ENCODE peak calls at places on chromosomes 7 and 10, in eight cellular contexts. S, W, G, P, Z, K, N and Q are unnamed samples.

GRCh38 chr7:40310213-40310612 is 175.4 kb downstream of the SUGCT start:
- DNase-seq in Z (no peak), K (no peak), N (no peak), P (peak), W (no peak), G (no peak), S (no peak), Q (no peak)

GRCh38 chr7:143385891-143386781 is 5.0 kb downstream of the ZYX start:
- DNase-seq in S (peak), Z (no peak), N (no peak), G (no peak), W (no peak), K (no peak), P (no peak), Q (no peak)

GRCh38 chr10:118818621-118819221 is 64.0 kb upstream of the CACUL1 start:
- DNase-seq in N (no peak), K (no peak), W (peak), Z (no peak), P (no peak), S (no peak), G (no peak), Q (no peak)

GRCh38 chr7:47380325-47381131 is 201.4 kb downstream of the TNS3 start:
- DNase-seq in S (peak), N (no peak), Z (no peak), P (peak), G (no peak), W (no peak), K (peak), Q (peak)

GRCh38 chr10:110873951-110874350 is 2.2 kb downstream of the PDCD4 start:
- DNase-seq in G (no peak), K (no peak), W (no peak), N (no peak), Z (no peak), P (no peak), S (no peak), Q (no peak)

GRCh38 chr10:49272251-49273081 is 26.5 kb upstream of the C10orf71 start:
- DNase-seq in S (no peak), N (peak), Z (no peak), P (peak), G (no peak), W (peak), K (no peak), Q (no peak)

GRCh38 chr7:77425151-77426051 is 9.3 kb upstream of the GSAP start:
- DNase-seq in P (peak), N (no peak), Z (no peak), G (no peak), W (no peak), K (no peak), S (peak), Q (peak)

GRCh38 chr10:75971402-75972211 is 540.2 kb downstream of the LRMDA start:
- DNase-seq in G (no peak), W (no peak), N (no peak), Z (peak), P (peak), S (peak), K (no peak), Q (peak)

GRCh38 chr7:45596665-45597095 is 22.5 kb downstream of the ADCY1 start:
- DNase-seq in K (no peak), P (no peak), W (no peak), N (no peak), G (no peak), S (no peak), Z (no peak), Q (peak)

GRCh38 chr7:66277492-66277891 is 72.4 kb downstream of the TPST1 start:
- DNase-seq in P (no peak), W (no peak), Z (no peak), S (no peak), N (no peak), G (no peak), K (no peak), Q (no peak)

GRCh38 chr7:81887691-81888090 is 117.8 kb upstream of the HGF start:
- DNase-seq in G (no peak), K (no peak), W (no peak), N (no peak), S (no peak), P (no peak), Z (no peak), Q (no peak)

GRCh38 chr10:79237801-79238520 is 109.3 kb upstream of the PPIF start:
- DNase-seq in K (no peak), W (no peak), G (no peak), P (peak), S (no peak), N (no peak), Z (no peak), Q (no peak)

GRCh38 chr10:50550291-50550839 is 73.4 kb downstream of the SGMS1 start:
- DNase-seq in S (peak), Z (no peak), N (no peak), K (peak), P (peak), G (no peak), W (no peak), Q (no peak)

GRCh38 chr10:22475857-22476600 is 130.7 kb downstream of the SPAG6 start:
- DNase-seq in Z (no peak), G (no peak), P (no peak), K (no peak), W (peak), S (no peak), N (no peak), Q (no peak)

GRCh38 chr10:84353052-84353803 is 24.8 kb downstream of the CCSER2 start:
- DNase-seq in W (no peak), Z (no peak), G (no peak), P (no peak), K (no peak), S (no peak), N (no peak), Q (no peak)

GRCh38 chr10:122992031-122992585 is 11.9 kb downstream of the PSTK start:
- DNase-seq in G (no peak), K (no peak), N (no peak), W (no peak), Z (no peak), S (no peak), P (no peak), Q (no peak)

GRCh38 chr10:120382360-120382759 is 74.7 kb upstream of the PLPP4 start:
- DNase-seq in G (no peak), N (no peak), S (no peak), P (no peak), K (no peak), W (no peak), Z (no peak), Q (no peak)

GRCh38 chr7:106417273-106417902 is 132.6 kb upstream of the NAMPT start:
- DNase-seq in G (no peak), W (no peak), N (no peak), P (no peak), S (peak), Z (no peak), K (no peak), Q (no peak)

GRCh38 chr7:55481126-55481525 is 91.2 kb downstream of the VOPP1 start:
- DNase-seq in K (no peak), P (no peak), G (no peak), S (no peak), W (no peak), N (no peak), Z (no peak), Q (no peak)

GRCh38 chr10:6292741-6293151 is 90.0 kb downstream of the PFKFB3 start:
- DNase-seq in P (no peak), Z (no peak), K (peak), S (no peak), N (no peak), G (no peak), W (no peak), Q (no peak)

GRCh38 chr7:44075296-44076075 is 6.8 kb downstream of the POLM start:
- DNase-seq in W (no peak), N (no peak), S (no peak), K (no peak), P (no peak), Z (no peak), G (no peak), Q (no peak)

GRCh38 chr7:66505531-66506451 is 122.9 kb upstream of the KCTD7 start:
- DNase-seq in K (peak), N (peak), P (no peak), Z (no peak), W (no peak), G (no peak), S (no peak), Q (no peak)

GRCh38 chr10:58220769-58221448 is 46.8 kb downstream of the IPMK start:
- DNase-seq in S (peak), K (no peak), Z (no peak), N (no peak), P (peak), W (no peak), G (no peak), Q (no peak)

GRCh38 chr10:131938681-131939080 is 37.9 kb downstream of the PPP2R2D start:
- DNase-seq in G (no peak), P (no peak), K (no peak), S (no peak), Z (no peak), W (no peak), N (no peak), Q (no peak)

GRCh38 chr10:98957801-98958200 is 277.9 kb downstream of the HPSE2 start:
- DNase-seq in Z (no peak), G (no peak), W (no peak), P (no peak), K (no peak), N (no peak), S (no peak), Q (no peak)

GRCh38 chr7:52119537-52119936 is 802.9 kb upstream of the COBL start:
- DNase-seq in K (no peak), N (no peak), S (no peak), G (no peak), W (no peak), P (no peak), Z (no peak), Q (no peak)

GRCh38 chr10:43857206-43857952 is 208.7 kb upstream of the ZNF32 start:
- DNase-seq in S (peak), N (no peak), Z (no peak), W (no peak), G (no peak), P (peak), K (no peak), Q (peak)

GRCh38 chr7:67854236-67854635 is 857.6 kb downstream of the TYW1 start:
- DNase-seq in N (no peak), W (no peak), S (no peak), Z (no peak), K (no peak), P (no peak), G (no peak), Q (no peak)

GRCh38 chr10:689433-690226 is at the start of gene DIP2C:
- DNase-seq in P (peak), N (peak), Z (peak), W (peak), G (peak), K (peak), S (peak), Q (peak)

GRCh38 chr10:61302124-61302523 is 151.1 kb downstream of the TMEM26 start:
- DNase-seq in G (no peak), K (no peak), P (no peak), W (no peak), N (no peak), Z (no peak), S (no peak), Q (no peak)

GRCh38 chr7:45074738-45075644 is 13.8 kb downstream of the NACAD start:
- DNase-seq in Z (no peak), K (no peak), P (no peak), N (no peak), S (no peak), G (no peak), W (no peak), Q (no peak)

GRCh38 chr7:4093492-4093891 is 588.6 kb upstream of the FOXK1 start:
- DNase-seq in S (no peak), G (no peak), Z (no peak), P (no peak), W (no peak), N (no peak), K (no peak), Q (no peak)

GRCh38 chr7:28509256-28510021 is 97.1 kb downstream of the CREB5 start:
- DNase-seq in Z (no peak), S (peak), K (no peak), G (no peak), W (no peak), N (no peak), P (peak), Q (peak)

GRCh38 chr7:134356421-134356936 is 39.7 kb upstream of the SLC35B4 start:
- DNase-seq in Z (no peak), P (no peak), K (no peak), G (no peak), N (no peak), S (no peak), W (no peak), Q (no peak)

GRCh38 chr7:134359787-134360432 is 43.2 kb upstream of the SLC35B4 start:
- DNase-seq in G (no peak), S (no peak), W (no peak), Z (no peak), K (no peak), N (no peak), P (peak), Q (no peak)

GRCh38 chr7:134355004-134355525 is 38.3 kb upstream of the SLC35B4 start:
- DNase-seq in K (no peak), N (no peak), G (no peak), W (no peak), Z (no peak), S (no peak), P (no peak), Q (no peak)

GRCh38 chr7:134355925-134356324 is 39.2 kb upstream of the SLC35B4 start:
- DNase-seq in N (peak), P (peak), K (peak), Z (no peak), S (peak), W (peak), G (no peak), Q (no peak)

GRCh38 chr7:134357486-134357885 is 40.8 kb upstream of the SLC35B4 start:
- DNase-seq in W (no peak), P (no peak), K (no peak), S (no peak), Z (no peak), N (no peak), G (no peak), Q (no peak)
- TF ChIP-seq CTCF in W (no peak), P (no peak), K (no peak), S (peak), Z (no peak), N (no peak), G (peak), Q (no peak)

GRCh38 chr7:152025937-152026890 is 740 bp downstream of the GALNT11 start:
- DNase-seq in N (no peak), W (no peak), G (no peak), S (no peak), Z (no peak), K (no peak), P (peak), Q (no peak)

GRCh38 chr7:152030561-152030960 is 5.1 kb downstream of the GALNT11 start:
- DNase-seq in P (no peak), S (no peak), K (no peak), N (no peak), W (no peak), G (no peak), Z (no peak), Q (no peak)

DNA sequence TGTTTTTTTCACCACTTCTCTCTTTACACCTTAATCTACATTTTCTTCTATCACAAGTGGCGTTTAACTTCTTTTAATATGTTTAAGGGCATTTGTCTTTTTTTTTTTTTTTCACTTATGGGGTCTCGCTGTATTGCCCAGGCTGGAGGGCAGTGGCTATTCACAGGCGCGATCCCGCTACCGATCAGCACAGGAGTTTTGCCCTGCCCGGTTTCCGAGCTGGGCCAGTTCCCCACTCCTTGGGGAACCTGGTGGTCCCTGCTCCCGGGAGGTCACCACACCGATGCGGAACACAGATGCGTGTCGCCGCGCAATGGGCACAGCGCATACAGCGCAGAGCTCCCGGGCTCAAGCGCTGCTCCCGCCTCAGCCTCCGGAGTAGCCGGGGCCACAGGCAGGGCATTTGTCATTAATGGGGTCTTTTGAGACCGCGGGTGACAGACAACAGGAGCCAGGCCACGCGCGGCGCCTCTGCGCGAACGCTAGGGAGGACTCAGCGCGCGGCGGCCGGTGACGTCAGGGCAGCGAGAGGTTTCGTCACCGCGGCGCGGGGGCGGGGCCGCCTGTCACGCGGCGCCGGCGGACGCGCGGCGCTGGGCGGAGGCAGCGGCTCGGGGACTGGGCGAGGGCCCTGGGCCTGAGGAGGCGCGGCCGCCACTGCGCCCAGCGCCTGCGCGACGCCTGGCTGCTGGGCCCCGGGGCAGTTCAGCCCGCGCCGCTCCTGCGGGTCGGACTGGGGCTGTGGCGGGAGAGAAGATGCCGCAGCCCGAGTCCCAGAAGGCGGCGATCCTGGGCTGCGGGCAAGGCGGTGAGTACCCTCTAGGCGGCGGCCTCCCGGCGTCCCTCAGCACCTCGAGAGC is at the start of gene GALNT11:
- DNase-seq in N (peak), Z (peak), G (peak), P (peak), K (peak), W (peak), S (peak), Q (peak)
- TF ChIP-seq CTCF in N (peak), Z (peak), G (peak), P (peak), K (no peak), W (peak), S (peak), Q (peak)

DNA sequence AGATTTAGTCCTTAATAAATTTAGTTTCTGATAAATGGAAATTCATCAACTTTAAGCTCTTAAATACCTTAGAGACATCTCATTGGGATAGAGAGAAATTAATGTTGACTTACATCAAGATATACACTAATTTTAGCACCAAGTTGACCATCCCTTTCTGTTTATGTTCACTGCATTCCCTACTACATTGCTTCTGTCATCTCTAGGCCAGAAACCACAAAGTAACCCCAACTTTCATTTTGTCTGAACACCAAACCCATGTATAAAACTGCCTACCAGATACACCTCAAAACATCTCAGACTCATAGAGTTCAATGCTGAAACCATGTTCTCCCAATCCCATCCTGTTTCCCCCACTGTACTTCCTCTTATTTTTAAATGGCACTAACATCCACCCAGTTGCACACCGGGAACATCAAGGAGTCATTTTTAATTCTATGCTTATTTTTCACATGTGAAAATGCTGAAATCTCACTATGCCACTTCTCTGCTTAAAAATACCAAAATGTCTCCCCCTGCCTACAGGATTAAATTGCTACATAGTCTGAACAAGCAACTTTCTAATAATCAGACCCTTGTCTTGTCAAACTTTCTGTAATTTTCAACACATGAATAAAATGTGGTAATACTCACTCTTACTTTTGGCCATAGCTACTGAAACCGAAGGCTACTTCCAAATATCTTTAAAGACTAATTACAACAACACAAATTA is 201.6 kb downstream of the SEMA3D start:
- DNase-seq in S (peak), W (no peak), K (no peak), N (no peak), G (no peak), Z (no peak), P (peak), Q (no peak)
- TF ChIP-seq CTCF in S (peak), W (no peak), K (no peak), N (no peak), G (no peak), Z (no peak), P (peak), Q (no peak)

GRCh38 chr10:34781709-34782108 is 33.4 kb downstream of the PARD3 start:
- DNase-seq in Z (no peak), S (no peak), N (no peak), K (no peak), G (no peak), P (no peak), W (no peak), Q (no peak)
- TF ChIP-seq CTCF in Z (no peak), S (no peak), N (no peak), K (no peak), G (no peak), P (no peak), W (no peak), Q (no peak)

GRCh38 chr7:134882481-134882880 is 103.0 kb downstream of the CALD1 start:
- DNase-seq in Z (no peak), S (no peak), P (no peak), W (no peak), G (no peak), N (no peak), K (no peak), Q (no peak)

GRCh38 chr7:134874407-134874806 is 95.0 kb downstream of the CALD1 start:
- DNase-seq in S (no peak), N (no peak), Z (no peak), W (no peak), K (no peak), G (no peak), P (no peak), Q (no peak)

GRCh38 chr7:134875867-134876266 is 96.4 kb downstream of the CALD1 start:
- DNase-seq in G (no peak), N (no peak), K (no peak), Z (no peak), P (no peak), W (no peak), S (peak), Q (no peak)

GRCh38 chr7:134879815-134880475 is 100.5 kb downstream of the CALD1 start:
- DNase-seq in G (no peak), K (no peak), S (no peak), N (no peak), Z (no peak), W (no peak), P (no peak), Q (no peak)

DNA sequence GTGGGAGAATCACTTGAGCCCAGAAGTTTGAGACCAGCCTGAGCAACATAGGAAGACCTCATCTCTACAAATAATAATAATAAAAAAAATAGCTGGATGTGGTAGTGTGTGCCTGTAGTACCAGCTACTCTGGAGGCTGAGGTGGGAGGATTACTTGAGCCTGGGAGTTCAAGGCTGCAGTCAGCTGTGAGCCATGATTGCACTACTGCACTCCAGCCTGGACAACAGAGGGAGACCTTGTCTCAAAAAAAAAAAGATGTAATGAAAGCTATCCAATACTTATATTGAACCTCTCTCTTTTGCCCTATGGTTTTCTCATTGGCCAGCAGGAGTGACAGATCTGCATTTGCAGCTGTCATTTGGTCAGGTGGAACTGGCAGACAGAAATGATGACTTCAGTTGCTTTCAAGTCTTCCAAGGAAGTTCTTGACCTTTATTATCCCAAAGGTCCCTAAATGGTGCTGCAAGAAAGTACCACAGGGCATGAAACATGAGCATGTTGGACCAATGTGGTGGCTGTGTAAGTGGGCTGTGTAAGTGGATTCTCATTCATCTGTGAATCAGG is 99.4 kb downstream of the CALD1 start:
- DNase-seq in N (no peak), S (no peak), G (no peak), K (no peak), P (no peak), W (no peak), Z (no peak), Q (no peak)
- TF ChIP-seq CTCF in N (no peak), S (no peak), G (no peak), K (no peak), P (no peak), W (no peak), Z (no peak), Q (no peak)